ENCODE peak calls at places on chromosomes 5 and 9, in nine cellular contexts. One of them, this sample, is unnamed.

GRCh38 chr5:77569409-77569808 is 69.1 kb downstream of the OTP start:
- DNase-seq in astrocyte of the spinal cord: no peak
- DNase-seq in HepG2: no peak
- DNase-seq in AG10803: no peak
- DNase-seq in Peyer's patch: no peak
- DNase-seq in CD4-positive, CD25-positive, alpha-beta regulatory T cell: no peak
- DNase-seq in foreskin fibroblast: peak; percentile 0
- DNase-seq in fibroblast of mammary gland: peak; percentile 10
- DNase-seq in uterus: no peak
- DNase-seq in this sample: no peak

GRCh38 chr5:82465235-82465634 is 187.1 kb upstream of the RPS23 start:
- DNase-seq in foreskin fibroblast: no peak
- DNase-seq in AG10803: no peak
- DNase-seq in fibroblast of mammary gland: no peak
- DNase-seq in HepG2: peak; percentile 28
- DNase-seq in uterus: no peak
- DNase-seq in Peyer's patch: no peak
- DNase-seq in CD4-positive, CD25-positive, alpha-beta regulatory T cell: no peak
- DNase-seq in astrocyte of the spinal cord: no peak
- DNase-seq in this sample: no peak

GRCh38 chr9:128905964-128906363 is 14.8 kb upstream of the PHYHD1 start:
- DNase-seq in foreskin fibroblast: no peak
- DNase-seq in Peyer's patch: no peak
- DNase-seq in CD4-positive, CD25-positive, alpha-beta regulatory T cell: no peak
- DNase-seq in fibroblast of mammary gland: no peak
- DNase-seq in astrocyte of the spinal cord: no peak
- DNase-seq in uterus: no peak
- DNase-seq in AG10803: no peak
- DNase-seq in HepG2: peak; percentile 76
- DNase-seq in this sample: no peak

GRCh38 chr9:115694014-115694413 is 459.6 kb upstream of the PAPPA start:
- DNase-seq in fibroblast of mammary gland: peak; percentile 98
- DNase-seq in astrocyte of the spinal cord: peak; percentile 82
- DNase-seq in foreskin fibroblast: peak; percentile 88
- DNase-seq in uterus: no peak
- DNase-seq in AG10803: peak; percentile 98
- DNase-seq in CD4-positive, CD25-positive, alpha-beta regulatory T cell: no peak
- DNase-seq in Peyer's patch: no peak
- DNase-seq in HepG2: peak; percentile 11
- DNase-seq in this sample: peak; percentile 9

GRCh38 chr5:74017786-74018211 is 391.8 kb downstream of the ARHGEF28 start:
- DNase-seq in HepG2: no peak
- DNase-seq in CD4-positive, CD25-positive, alpha-beta regulatory T cell: no peak
- DNase-seq in AG10803: peak; percentile 53
- DNase-seq in uterus: no peak
- DNase-seq in Peyer's patch: no peak
- DNase-seq in fibroblast of mammary gland: peak; percentile 73
- DNase-seq in foreskin fibroblast: peak; percentile 49
- DNase-seq in astrocyte of the spinal cord: peak; percentile 61
- DNase-seq in this sample: peak; percentile 91

GRCh38 chr5:119411935-119412623 is 40.2 kb upstream of the HSD17B4 start:
- DNase-seq in HepG2: peak; percentile 57
- DNase-seq in AG10803: peak; percentile 71
- DNase-seq in astrocyte of the spinal cord: peak; percentile 82
- DNase-seq in uterus: peak; percentile 68
- DNase-seq in Peyer's patch: peak; percentile 56
- DNase-seq in CD4-positive, CD25-positive, alpha-beta regulatory T cell: peak; percentile 78
- DNase-seq in fibroblast of mammary gland: peak; percentile 81
- DNase-seq in foreskin fibroblast: peak; percentile 61
- DNase-seq in this sample: peak; percentile 61

GRCh38 chr9:129868571-129869486 is 33.6 kb downstream of the USP20 start:
- DNase-seq in foreskin fibroblast: no peak
- DNase-seq in uterus: no peak
- DNase-seq in astrocyte of the spinal cord: no peak
- DNase-seq in HepG2: no peak
- DNase-seq in Peyer's patch: no peak
- DNase-seq in fibroblast of mammary gland: no peak
- DNase-seq in CD4-positive, CD25-positive, alpha-beta regulatory T cell: peak; percentile 98
- DNase-seq in AG10803: no peak
- DNase-seq in this sample: no peak

GRCh38 chr9:98034593-98035546 is 21.7 kb upstream of the NANS start:
- DNase-seq in AG10803: peak; percentile 69
- DNase-seq in CD4-positive, CD25-positive, alpha-beta regulatory T cell: peak; percentile 90
- DNase-seq in astrocyte of the spinal cord: peak; percentile 67
- DNase-seq in foreskin fibroblast: peak; percentile 45
- DNase-seq in HepG2: peak; percentile 76
- DNase-seq in uterus: peak; percentile 90
- DNase-seq in fibroblast of mammary gland: peak; percentile 79
- DNase-seq in Peyer's patch: peak; percentile 81
- DNase-seq in this sample: peak; percentile 63

GRCh38 chr9:132571806-132572600 is 10.4 kb upstream of the BARHL1 start:
- DNase-seq in AG10803: no peak
- DNase-seq in Peyer's patch: no peak
- DNase-seq in fibroblast of mammary gland: no peak
- DNase-seq in HepG2: no peak
- DNase-seq in foreskin fibroblast: no peak
- DNase-seq in CD4-positive, CD25-positive, alpha-beta regulatory T cell: no peak
- DNase-seq in astrocyte of the spinal cord: no peak
- DNase-seq in uterus: no peak
- DNase-seq in this sample: no peak

GRCh38 chr5:38420691-38421395 is 135.6 kb downstream of the LIFR start:
- DNase-seq in fibroblast of mammary gland: peak; percentile 80
- DNase-seq in AG10803: peak; percentile 65
- DNase-seq in HepG2: peak; percentile 54
- DNase-seq in Peyer's patch: no peak
- DNase-seq in astrocyte of the spinal cord: peak; percentile 69
- DNase-seq in CD4-positive, CD25-positive, alpha-beta regulatory T cell: peak; percentile 27
- DNase-seq in foreskin fibroblast: peak; percentile 56
- DNase-seq in uterus: peak; percentile 46
- DNase-seq in this sample: peak; percentile 52

GRCh38 chr5:150058480-150059126 is 27.8 kb downstream of the CSF1R start:
- DNase-seq in foreskin fibroblast: peak; percentile 91
- DNase-seq in AG10803: peak; percentile 90
- DNase-seq in astrocyte of the spinal cord: peak; percentile 60
- DNase-seq in HepG2: no peak
- DNase-seq in uterus: no peak
- DNase-seq in fibroblast of mammary gland: peak; percentile 94
- DNase-seq in CD4-positive, CD25-positive, alpha-beta regulatory T cell: no peak
- DNase-seq in Peyer's patch: peak; percentile 29
- DNase-seq in this sample: peak; percentile 71

GRCh38 chr5:55333017-55333416 is 25.2 kb downstream of the MTREX start:
- DNase-seq in fibroblast of mammary gland: no peak
- DNase-seq in CD4-positive, CD25-positive, alpha-beta regulatory T cell: no peak
- DNase-seq in astrocyte of the spinal cord: no peak
- DNase-seq in Peyer's patch: no peak
- DNase-seq in foreskin fibroblast: no peak
- DNase-seq in HepG2: no peak
- DNase-seq in AG10803: no peak
- DNase-seq in uterus: no peak
- DNase-seq in this sample: no peak

GRCh38 chr5:55338810-55339243 is 31.0 kb downstream of the MTREX start:
- DNase-seq in astrocyte of the spinal cord: no peak
- DNase-seq in Peyer's patch: no peak
- DNase-seq in fibroblast of mammary gland: peak; percentile 34
- DNase-seq in CD4-positive, CD25-positive, alpha-beta regulatory T cell: peak; percentile 12
- DNase-seq in AG10803: peak; percentile 14
- DNase-seq in foreskin fibroblast: no peak
- DNase-seq in HepG2: no peak
- DNase-seq in uterus: no peak
- DNase-seq in this sample: no peak

GRCh38 chr5:55333811-55334210 is 26.0 kb downstream of the MTREX start:
- DNase-seq in fibroblast of mammary gland: no peak
- DNase-seq in uterus: no peak
- DNase-seq in HepG2: no peak
- DNase-seq in CD4-positive, CD25-positive, alpha-beta regulatory T cell: no peak
- DNase-seq in AG10803: no peak
- DNase-seq in foreskin fibroblast: no peak
- DNase-seq in Peyer's patch: no peak
- DNase-seq in astrocyte of the spinal cord: no peak
- DNase-seq in this sample: no peak

GRCh38 chr5:55343107-55343506 is 35.3 kb downstream of the MTREX start:
- DNase-seq in fibroblast of mammary gland: no peak
- DNase-seq in HepG2: no peak
- DNase-seq in foreskin fibroblast: no peak
- DNase-seq in AG10803: no peak
- DNase-seq in Peyer's patch: no peak
- DNase-seq in astrocyte of the spinal cord: no peak
- DNase-seq in CD4-positive, CD25-positive, alpha-beta regulatory T cell: no peak
- DNase-seq in uterus: no peak
- DNase-seq in this sample: no peak

GRCh38 chr5:55338092-55338613 is 30.4 kb downstream of the MTREX start:
- DNase-seq in HepG2: no peak
- DNase-seq in Peyer's patch: no peak
- DNase-seq in uterus: no peak
- DNase-seq in fibroblast of mammary gland: no peak
- DNase-seq in foreskin fibroblast: no peak
- DNase-seq in AG10803: no peak
- DNase-seq in CD4-positive, CD25-positive, alpha-beta regulatory T cell: peak; percentile 18
- DNase-seq in astrocyte of the spinal cord: peak; percentile 3
- DNase-seq in this sample: no peak
- H3K4me3 ChIP-seq in HepG2: no peak overlapping the region
- H3K4me3 ChIP-seq in Peyer's patch: no peak overlapping the region
- H3K4me3 ChIP-seq in uterus: no peak overlapping the region
- H3K4me3 ChIP-seq in fibroblast of mammary gland: no peak overlapping the region
- H3K4me3 ChIP-seq in foreskin fibroblast: no peak overlapping the region
- H3K4me3 ChIP-seq in AG10803: no peak overlapping the region
- H3K4me3 ChIP-seq in CD4-positive, CD25-positive, alpha-beta regulatory T cell: peak overlapping the region; percentile 77
- H3K4me3 ChIP-seq in astrocyte of the spinal cord: no peak overlapping the region
- H3K4me3 ChIP-seq in this sample: no peak overlapping the region

DNA sequence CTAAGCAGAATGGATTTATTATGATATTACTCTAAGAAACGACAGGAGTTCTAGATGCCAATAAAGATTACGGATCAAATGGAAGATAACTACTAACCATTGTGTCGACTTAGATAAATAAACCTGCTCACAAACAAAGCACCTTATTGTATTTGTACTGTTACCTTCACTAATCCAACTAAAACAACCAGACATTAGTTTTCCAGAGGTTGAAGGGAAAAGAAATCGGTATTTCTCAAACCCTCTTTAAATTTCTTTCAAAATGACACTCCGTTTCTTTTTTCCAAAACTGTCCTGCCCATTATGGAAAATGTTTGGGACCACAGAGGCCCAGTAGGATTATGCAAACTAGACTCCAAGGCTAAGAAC is 2.8 kb downstream of the MLLT3 start:
- DNase-seq in uterus: no peak
- DNase-seq in AG10803: no peak
- DNase-seq in Peyer's patch: no peak
- DNase-seq in foreskin fibroblast: no peak
- DNase-seq in fibroblast of mammary gland: no peak
- DNase-seq in HepG2: no peak
- DNase-seq in astrocyte of the spinal cord: no peak
- DNase-seq in CD4-positive, CD25-positive, alpha-beta regulatory T cell: no peak
- DNase-seq in this sample: no peak
- H3K4me3 ChIP-seq in uterus: peak overlapping the region; percentile 84
- H3K4me3 ChIP-seq in AG10803: peak overlapping the region; percentile 90
- H3K4me3 ChIP-seq in Peyer's patch: no peak overlapping the region
- H3K4me3 ChIP-seq in foreskin fibroblast: peak overlapping the region; percentile 67
- H3K4me3 ChIP-seq in fibroblast of mammary gland: no peak overlapping the region
- H3K4me3 ChIP-seq in HepG2: no peak overlapping the region
- H3K4me3 ChIP-seq in astrocyte of the spinal cord: peak overlapping the region; percentile 91
- H3K4me3 ChIP-seq in CD4-positive, CD25-positive, alpha-beta regulatory T cell: peak overlapping the region; percentile 83
- H3K4me3 ChIP-seq in this sample: peak overlapping the region; percentile 91

DNA sequence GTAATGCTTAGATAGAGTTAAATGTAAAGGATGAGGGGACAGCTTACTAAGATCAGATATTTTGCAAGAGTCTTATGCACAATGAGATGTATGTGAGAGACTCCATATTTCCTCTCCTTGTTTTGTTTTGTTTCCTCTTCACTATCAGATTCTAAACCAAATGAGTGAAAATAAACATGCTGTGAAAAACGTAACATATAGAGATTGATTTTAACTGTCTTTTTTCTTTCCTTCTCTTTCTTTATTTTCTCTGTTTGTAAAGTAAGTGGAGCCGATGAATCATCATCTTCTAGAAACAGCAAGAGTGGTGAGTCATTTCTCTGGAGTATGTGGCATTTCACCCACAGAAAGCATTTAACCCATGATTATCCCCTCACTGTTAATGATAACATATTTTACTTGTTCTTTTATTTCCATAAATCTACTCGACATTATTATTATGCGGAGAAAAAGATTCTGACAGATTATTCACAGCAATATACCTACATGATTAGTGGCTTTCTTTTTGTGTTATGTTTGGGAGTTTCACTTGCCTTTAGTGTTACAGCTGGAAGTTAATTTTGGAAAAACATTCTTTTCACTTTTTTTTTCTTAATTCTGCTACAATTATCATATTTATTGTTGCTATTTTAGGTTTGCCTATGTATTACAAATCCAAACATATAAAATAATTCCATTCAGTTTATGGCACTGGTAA is 2.1 kb upstream of the ANXA1 start:
- DNase-seq in CD4-positive, CD25-positive, alpha-beta regulatory T cell: peak; percentile 48
- DNase-seq in AG10803: peak; percentile 86
- DNase-seq in astrocyte of the spinal cord: peak; percentile 91
- DNase-seq in foreskin fibroblast: peak; percentile 72
- DNase-seq in Peyer's patch: no peak
- DNase-seq in uterus: no peak
- DNase-seq in fibroblast of mammary gland: peak; percentile 89
- DNase-seq in HepG2: no peak
- DNase-seq in this sample: peak; percentile 9
- H3K4me3 ChIP-seq in CD4-positive, CD25-positive, alpha-beta regulatory T cell: peak overlapping the region; percentile 52
- H3K4me3 ChIP-seq in AG10803: peak overlapping the region; percentile 25
- H3K4me3 ChIP-seq in astrocyte of the spinal cord: no peak overlapping the region
- H3K4me3 ChIP-seq in foreskin fibroblast: peak overlapping the region; percentile 25
- H3K4me3 ChIP-seq in Peyer's patch: no peak overlapping the region
- H3K4me3 ChIP-seq in uterus: no peak overlapping the region
- H3K4me3 ChIP-seq in fibroblast of mammary gland: peak overlapping the region; percentile 27
- H3K4me3 ChIP-seq in HepG2: no peak overlapping the region
- H3K4me3 ChIP-seq in this sample: no peak overlapping the region

DNA sequence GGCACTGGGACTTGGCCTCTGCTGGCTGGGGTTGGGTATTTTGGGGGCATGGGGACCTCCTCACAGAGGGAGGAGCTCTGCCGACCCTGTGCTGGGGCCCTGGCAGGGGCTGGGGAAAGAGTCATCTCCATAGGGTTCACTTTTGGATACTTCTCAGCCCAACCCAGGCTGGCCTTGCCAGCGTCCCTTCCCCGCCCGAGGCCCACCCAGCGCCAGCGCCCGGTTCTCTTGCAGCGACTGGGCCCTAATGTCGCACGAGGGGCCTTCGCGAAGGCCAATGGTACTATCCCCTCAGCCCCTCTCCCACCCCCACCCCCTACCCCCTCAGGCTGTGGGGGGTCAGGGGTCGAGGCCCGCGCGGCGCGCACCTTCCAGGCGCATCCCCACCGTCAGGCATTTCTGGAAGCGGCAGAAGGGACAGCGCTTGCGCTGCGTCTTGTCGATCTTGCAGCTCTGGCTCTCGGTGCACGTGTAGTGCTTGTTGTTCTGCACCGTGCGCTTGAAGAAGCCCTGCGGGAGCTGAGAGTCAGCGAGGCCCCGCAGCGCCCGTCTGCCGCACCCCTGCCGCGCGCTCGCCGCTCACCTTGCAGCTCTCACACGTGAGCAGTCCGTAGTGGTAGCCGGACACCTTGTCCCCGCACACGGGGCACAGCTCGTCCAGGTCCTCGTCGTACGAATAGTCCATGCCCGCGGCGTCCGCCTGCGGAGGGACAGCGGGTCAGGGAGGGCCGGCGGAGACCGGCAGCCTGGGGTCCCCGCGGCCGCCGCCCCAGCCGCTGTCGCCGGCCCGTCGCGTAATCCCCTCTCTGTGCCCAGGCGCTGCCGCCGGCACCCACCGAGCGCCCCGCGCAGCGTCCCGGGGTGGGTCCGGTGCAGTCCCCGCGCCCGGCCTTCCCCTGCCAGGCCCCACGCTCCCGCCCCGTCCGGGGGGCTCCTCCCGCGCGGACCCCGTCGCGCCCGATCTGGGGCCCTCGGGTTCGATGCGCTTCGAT is 4.2 kb downstream of the NR5A1 start:
- DNase-seq in foreskin fibroblast: no peak
- DNase-seq in HepG2: no peak
- DNase-seq in Peyer's patch: no peak
- DNase-seq in astrocyte of the spinal cord: no peak
- DNase-seq in uterus: no peak
- DNase-seq in CD4-positive, CD25-positive, alpha-beta regulatory T cell: no peak
- DNase-seq in AG10803: no peak
- DNase-seq in fibroblast of mammary gland: no peak
- DNase-seq in this sample: no peak
- H3K4me3 ChIP-seq in foreskin fibroblast: no peak overlapping the region
- H3K4me3 ChIP-seq in HepG2: no peak overlapping the region
- H3K4me3 ChIP-seq in Peyer's patch: no peak overlapping the region
- H3K4me3 ChIP-seq in astrocyte of the spinal cord: no peak overlapping the region
- H3K4me3 ChIP-seq in uterus: no peak overlapping the region
- H3K4me3 ChIP-seq in CD4-positive, CD25-positive, alpha-beta regulatory T cell: no peak overlapping the region
- H3K4me3 ChIP-seq in AG10803: no peak overlapping the region
- H3K4me3 ChIP-seq in fibroblast of mammary gland: no peak overlapping the region
- H3K4me3 ChIP-seq in this sample: no peak overlapping the region